ENCODE peak calls at places on chromosome 15, in ten cellular contexts. O is Peyer's patch, A is lower leg skin, B is uterus, Q is adrenal gland, J is stomach, C is GM12892, P is ovary, W is H54, M is esophagus squamous epithelium. L is an unnamed sample.

GRCh38 chr15:26866298-26867198 is at the start of gene GABRA5:
- DNase-seq in B (no peak), O (no peak), M (no peak), W (no peak), C (no peak), Q (no peak), P (no peak), J (no peak), A (no peak), L (no peak)

GRCh38 chr15:43941071-43941470 is 114.3 kb downstream of the WDR76 start:
- DNase-seq in J (no peak), B (no peak), A (no peak), W (no peak), Q (no peak), C (no peak), P (no peak), O (no peak), M (no peak), L (no peak)

GRCh38 chr15:36067483-36068274 is 511.7 kb upstream of the CDIN1 start:
- DNase-seq in J (no peak), C (no peak), O (no peak), B (no peak), M (no peak), A (no peak), P (no peak), W (no peak), Q (no peak), L (no peak)

GRCh38 chr15:49468440-49468839 is 45.4 kb downstream of the FGF7 start:
- DNase-seq in J (no peak), O (no peak), A (peak), W (no peak), M (no peak), B (no peak), Q (no peak), C (no peak), P (no peak), L (no peak)

GRCh38 chr15:96334705-96335428 is 4.4 kb downstream of the NR2F2 start:
- DNase-seq in Q (no peak), C (no peak), O (no peak), M (no peak), W (no peak), P (no peak), J (no peak), B (no peak), A (no peak), L (no peak)

GRCh38 chr15:40302981-40303380 is 4.8 kb downstream of the PLCB2 start:
- DNase-seq in Q (no peak), O (no peak), B (no peak), A (no peak), C (no peak), W (no peak), P (no peak), J (no peak), M (no peak), L (no peak)

GRCh38 chr15:71128939-71129562 is 13.8 kb downstream of the THSD4 start:
- DNase-seq in A (no peak), C (no peak), J (no peak), P (no peak), B (no peak), Q (no peak), O (no peak), M (no peak), W (no peak), L (no peak)

GRCh38 chr15:41971089-41971892 is 1.1 kb downstream of the EHD4 start:
- DNase-seq in A (no peak), Q (peak), M (no peak), C (peak), B (peak), J (peak), O (peak), W (peak), P (peak), L (peak)

GRCh38 chr15:74767167-74768098 is 14.4 kb upstream of the CSK start:
- DNase-seq in J (no peak), W (no peak), M (no peak), Q (no peak), B (no peak), C (no peak), O (no peak), P (no peak), A (no peak), L (no peak)

GRCh38 chr15:63156086-63156707 is 1.1 kb downstream of the RPS27L start:
- DNase-seq in Q (no peak), B (no peak), W (no peak), P (no peak), J (no peak), M (no peak), A (no peak), C (no peak), O (no peak), L (peak)

DNA sequence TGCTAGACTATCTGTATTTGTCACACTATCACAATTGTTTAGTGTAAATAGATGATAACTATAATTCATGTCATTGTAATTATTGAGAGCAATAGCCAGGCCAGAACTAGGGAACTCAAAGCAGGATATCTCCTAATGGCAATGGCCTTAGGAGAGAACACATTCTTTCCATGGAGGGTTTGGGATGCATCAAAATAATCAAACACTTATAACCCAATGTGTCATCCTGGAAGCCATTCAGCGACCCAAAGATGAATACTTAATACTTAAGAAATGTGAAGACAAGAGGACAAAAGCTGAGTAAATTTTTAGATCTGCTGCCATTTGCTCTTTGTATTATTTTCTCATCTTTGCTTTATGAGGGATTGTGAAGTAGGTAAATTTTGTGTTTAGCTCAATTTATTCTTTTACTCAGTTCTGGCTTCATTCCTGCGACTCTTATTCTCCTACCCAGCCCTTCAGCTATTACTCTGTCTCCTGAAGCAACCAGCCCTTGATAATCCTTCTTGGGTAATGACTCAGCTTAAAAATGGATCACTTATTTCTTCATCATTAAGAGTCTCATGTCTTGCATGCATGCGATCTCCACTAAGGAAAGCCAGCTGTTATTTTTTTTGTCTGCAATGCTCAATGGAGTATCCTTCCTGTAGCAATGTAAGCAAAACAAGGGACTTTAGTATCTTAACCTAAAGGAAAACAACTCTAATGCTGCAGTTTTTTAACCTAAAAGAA is 2.0 kb downstream of the OR4F15 start:
- DNase-seq in O (no peak), B (no peak), C (no peak), A (no peak), M (no peak), W (no peak), J (no peak), Q (no peak), P (no peak), L (no peak)
- TF ChIP-seq POLR2A in O (no peak), B (no peak), C (no peak), A (no peak), M (no peak), W (no peak), J (no peak), Q (no peak), P (no peak), L (no peak)

DNA sequence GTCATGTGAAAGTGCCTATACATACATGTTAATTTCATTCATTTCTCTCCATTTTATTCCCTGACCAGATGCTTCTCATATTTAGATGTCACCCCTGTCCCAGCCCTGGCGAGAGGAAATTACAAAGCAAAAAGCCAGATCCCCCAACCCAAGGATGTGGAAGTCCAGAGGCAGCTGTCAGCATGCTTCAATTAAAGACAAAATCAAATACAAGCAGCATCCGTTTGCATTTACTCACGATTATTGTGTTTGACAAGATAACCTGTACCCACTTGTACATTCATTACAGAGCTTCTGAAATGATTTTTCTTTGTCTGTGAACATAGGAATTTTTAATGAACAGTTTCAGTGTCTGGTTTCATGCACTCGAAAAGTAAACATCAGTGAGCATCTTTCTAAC is 305.9 kb upstream of the ICE2 start:
- DNase-seq in J (no peak), Q (no peak), P (no peak), O (no peak), B (no peak), C (no peak), A (no peak), W (no peak), M (no peak), L (no peak)
- TF ChIP-seq POLR2A in J (no peak), Q (no peak), P (no peak), O (no peak), B (no peak), C (no peak), A (no peak), W (no peak), M (no peak), L (no peak)

GRCh38 chr15:90211009-90211408 is 9.9 kb downstream of the SEMA4B start:
- DNase-seq in J (no peak), A (no peak), M (no peak), P (no peak), B (no peak), W (no peak), Q (no peak), O (no peak), C (no peak), L (no peak)

GRCh38 chr15:90213123-90213817 is 12.1 kb downstream of the SEMA4B start:
- DNase-seq in M (no peak), B (no peak), A (no peak), W (no peak), J (peak), Q (no peak), O (peak), P (no peak), C (no peak), L (peak)

GRCh38 chr15:90210593-90210992 is 9.5 kb downstream of the SEMA4B start:
- DNase-seq in W (no peak), Q (no peak), B (no peak), C (no peak), A (no peak), J (peak), P (no peak), M (no peak), O (no peak), L (no peak)

GRCh38 chr15:90212221-90213079 is 11.3 kb downstream of the SEMA4B start:
- DNase-seq in J (peak), C (no peak), W (no peak), P (no peak), B (no peak), A (no peak), Q (peak), M (no peak), O (no peak), L (no peak)

DNA sequence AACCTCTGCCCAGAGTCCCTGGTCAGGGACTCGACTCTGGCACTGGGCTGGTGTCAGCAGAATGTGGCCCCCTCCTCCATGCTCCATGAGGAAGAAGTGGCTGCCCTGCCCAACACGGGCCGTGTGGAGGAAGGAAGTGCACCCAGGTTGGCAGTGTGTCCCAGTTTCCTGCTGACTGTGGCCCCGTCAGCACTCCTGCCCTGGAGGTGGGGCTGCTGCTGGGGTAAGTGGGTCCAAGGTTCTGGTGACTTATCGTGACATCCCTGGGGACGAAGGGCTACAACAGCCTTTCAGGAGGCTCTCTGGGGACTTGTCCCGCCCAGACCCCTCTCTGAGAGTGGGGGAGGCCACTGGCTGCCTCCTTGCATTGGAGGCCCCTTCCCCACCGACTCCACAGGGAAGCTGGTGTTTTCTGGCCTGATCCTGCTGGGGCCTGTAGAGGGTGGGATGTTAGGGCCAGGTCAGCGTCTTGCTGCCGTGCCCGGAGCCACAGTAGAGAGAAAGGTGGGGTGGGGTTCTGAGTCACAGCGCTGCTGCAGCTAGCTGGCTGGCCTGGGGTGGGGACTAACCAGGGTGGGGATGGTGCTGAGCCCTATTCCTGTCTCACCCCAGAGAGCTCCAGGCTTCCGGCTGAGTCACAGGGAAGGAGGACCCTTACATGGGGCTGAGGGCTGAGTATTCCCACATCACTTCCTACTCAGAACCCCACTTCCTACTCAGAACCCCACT is 10.5 kb downstream of the SEMA4B start:
- DNase-seq in C (no peak), Q (no peak), B (no peak), A (no peak), M (no peak), W (peak), J (peak), P (no peak), O (peak), L (no peak)
- TF ChIP-seq POLR2A in C (no peak), Q (no peak), B (no peak), A (no peak), M (no peak), W (peak), J (no peak), P (no peak), O (peak), L (no peak)

DNA sequence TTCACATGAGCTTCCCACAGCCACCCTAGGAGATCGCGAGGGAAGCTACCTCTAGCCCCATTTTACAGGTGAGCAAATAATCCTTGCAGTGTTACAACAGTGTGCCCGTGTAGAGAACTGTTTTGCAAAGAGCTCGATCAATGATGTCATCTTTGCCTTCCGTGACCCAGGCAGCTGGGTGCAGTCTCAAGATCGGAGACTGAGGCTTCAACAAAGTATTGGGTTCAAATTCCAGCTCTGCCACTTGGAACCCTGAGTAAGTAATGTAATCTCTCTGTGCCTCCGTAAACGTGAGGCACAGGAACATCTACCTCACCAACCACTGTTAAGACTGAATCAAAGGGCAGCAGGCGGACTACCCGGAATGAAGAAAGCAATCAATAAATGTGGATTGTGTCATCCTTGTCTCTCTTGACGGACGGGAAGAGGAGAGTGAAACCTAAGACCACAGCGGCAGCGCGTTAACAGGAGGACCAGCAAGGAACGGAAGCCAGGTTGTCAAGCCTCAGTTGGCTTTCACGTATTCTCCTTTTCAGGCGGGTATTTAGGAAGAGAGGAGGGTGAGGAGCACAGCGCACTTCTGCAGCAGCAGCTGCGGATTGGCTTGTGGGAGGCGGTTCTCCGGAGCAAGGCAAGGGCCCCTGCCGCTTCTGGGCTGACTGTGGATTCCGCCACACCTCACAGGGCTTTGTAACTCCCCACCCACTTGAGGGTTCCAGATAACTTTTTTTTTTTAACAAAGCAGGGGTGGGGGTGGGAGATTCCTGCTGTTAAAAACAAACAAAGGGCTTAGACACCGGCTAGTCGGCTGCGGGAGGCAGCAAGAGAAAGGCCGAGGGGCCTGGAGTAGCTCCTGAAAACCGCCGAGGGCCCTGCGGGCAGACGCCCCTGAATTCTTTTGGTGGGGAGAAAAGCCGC is 1.5 kb upstream of the SMAD3 start:
- DNase-seq in O (peak), A (no peak), W (no peak), P (peak), C (no peak), B (no peak), Q (no peak), M (no peak), J (peak), L (peak)
- TF ChIP-seq POLR2A in O (peak), A (no peak), W (no peak), P (no peak), C (no peak), B (no peak), Q (no peak), M (no peak), J (no peak), L (no peak)

DNA sequence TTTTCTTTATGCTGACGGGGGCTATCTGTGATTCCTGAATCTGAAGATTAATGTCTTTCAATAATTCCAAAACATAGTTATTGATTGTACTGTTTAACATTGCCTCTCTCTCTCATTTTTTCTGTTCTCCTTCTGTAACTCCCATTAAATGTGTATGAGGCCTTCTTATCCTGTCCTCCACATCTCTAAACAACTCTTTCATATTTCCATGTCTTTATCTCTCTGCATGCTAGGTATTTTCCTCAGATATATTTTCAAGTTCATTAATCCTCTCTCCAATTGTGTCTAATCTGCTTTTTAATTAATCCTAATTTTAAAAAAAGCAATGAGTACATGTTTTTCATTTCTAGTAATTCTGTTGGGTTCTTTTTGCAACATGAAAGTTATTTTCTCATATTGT is 173.2 kb downstream of the TLE3 start:
- DNase-seq in W (no peak), B (no peak), A (no peak), C (no peak), M (no peak), J (no peak), P (no peak), O (no peak), Q (no peak), L (no peak)
- TF ChIP-seq POLR2A in W (no peak), B (no peak), A (no peak), C (no peak), M (no peak), J (no peak), P (no peak), O (no peak), Q (no peak), L (no peak)

GRCh38 chr15:32716216-32716959 is 1.4 kb upstream of the GREM1 start:
- DNase-seq in W (no peak), A (no peak), Q (no peak), B (no peak), M (no peak), J (no peak), P (no peak), C (no peak), O (no peak), L (no peak)

GRCh38 chr15:32716960-32717289 is 879 bp upstream of the GREM1 start:
- DNase-seq in M (no peak), W (no peak), C (no peak), O (no peak), Q (no peak), A (no peak), J (no peak), B (no peak), P (no peak), L (no peak)

GRCh38 chr15:32717290-32718081 is at the start of gene GREM1:
- DNase-seq in P (no peak), J (no peak), M (no peak), O (peak), B (no peak), Q (no peak), A (no peak), C (no peak), W (no peak), L (no peak)

GRCh38 chr15:32718822-32719716 is 1.3 kb downstream of the GREM1 start:
- DNase-seq in W (no peak), Q (no peak), C (no peak), J (peak), M (no peak), A (no peak), O (no peak), P (no peak), B (no peak), L (no peak)

GRCh38 chr15:32718082-32718821 is 448 bp downstream of the GREM1 start:
- DNase-seq in M (no peak), O (no peak), B (no peak), W (no peak), C (no peak), P (no peak), J (no peak), Q (no peak), A (no peak), L (no peak)
- TF ChIP-seq POLR2A in M (no peak), O (no peak), B (no peak), W (no peak), C (no peak), P (no peak), J (no peak), Q (no peak), A (no peak), L (no peak)

DNA sequence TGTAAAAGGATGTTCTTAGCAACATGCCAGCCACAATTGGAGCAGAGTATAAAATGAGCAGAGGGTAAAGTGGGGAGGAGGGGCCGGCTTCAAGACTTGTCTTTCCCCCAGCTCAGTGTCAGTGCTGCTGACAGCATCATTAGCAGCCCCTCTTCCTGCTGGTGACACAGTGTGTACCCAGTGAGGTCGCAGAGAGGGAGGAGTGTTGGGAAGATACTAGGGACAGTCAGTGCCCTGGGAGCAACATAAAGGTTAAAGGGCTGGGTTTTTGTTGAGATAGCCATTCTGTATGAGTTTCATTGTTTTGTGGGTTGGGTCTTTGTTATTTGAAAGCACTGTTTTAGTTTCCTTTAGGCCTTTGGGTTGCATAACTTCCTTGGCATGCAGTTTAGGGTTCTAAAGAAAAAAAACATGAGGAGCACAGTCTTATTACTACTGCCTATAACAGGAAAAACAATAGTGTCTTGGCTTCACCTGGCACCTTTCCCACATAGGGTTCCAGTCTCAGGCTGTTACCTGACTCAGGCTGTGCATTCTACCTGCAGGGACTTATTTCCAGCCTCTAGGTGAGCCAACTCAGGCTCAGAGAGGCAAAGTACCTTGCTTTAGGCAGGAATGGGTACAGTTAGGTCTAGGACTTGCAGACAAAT is 94.1 kb upstream of the SKOR1 start:
- DNase-seq in A (no peak), Q (no peak), P (no peak), B (no peak), M (no peak), W (no peak), O (no peak), J (no peak), C (no peak), L (no peak)
- TF ChIP-seq POLR2A in A (no peak), Q (no peak), P (no peak), B (no peak), M (no peak), W (no peak), O (no peak), J (no peak), C (no peak), L (no peak)

GRCh38 chr15:59410448-59410896 is 27.5 kb upstream of the FAM81A start:
- DNase-seq in M (no peak), B (no peak), O (peak), W (no peak), J (peak), Q (no peak), C (no peak), P (no peak), A (no peak), L (no peak)
- TF ChIP-seq POLR2A in M (no peak), B (no peak), O (no peak), W (no peak), J (no peak), Q (no peak), C (no peak), P (no peak), A (no peak), L (no peak)